ENCODE peak calls at places on chromosomes 12 and 14, in six cellular contexts. C is activated naive CD4-positive, alpha-beta T cell treated with Interleukin-2 at 50 U/mL for 16 hours; D is AG20443; L is NCI-H1092; H is activated B cell treated with CpG ODN at 0.5 μM for 24 hours; Y is naive thymus-derived CD8-positive, alpha-beta T cell. K is an unnamed sample.

GRCh38 chr12:13099066-13099909 is 4.2 kb downstream of the GSG1 start:
- DNase-seq in D (no peak), C (no peak), L (no peak), H (peak; percentile 32), Y (no peak), K (peak; percentile 52)

GRCh38 chr12:91171475-91171874 is 11.1 kb downstream of the DCN start:
- DNase-seq in H (no peak), C (no peak), D (no peak), L (no peak), Y (no peak), K (no peak)

GRCh38 chr14:36229262-36229661 is 52.7 kb upstream of the PTCSC3 start:
- DNase-seq in C (no peak), D (no peak), Y (no peak), L (no peak), H (no peak), K (no peak)

GRCh38 chr14:60396718-60397343 is 89.0 kb downstream of the C14orf39 start:
- DNase-seq in D (peak; percentile 11), L (no peak), C (no peak), Y (no peak), H (no peak), K (no peak)

GRCh38 chr12:79174656-79175055 is 310.1 kb downstream of the SYT1 start:
- DNase-seq in Y (no peak), C (no peak), L (no peak), D (peak; percentile 30), H (no peak), K (peak; percentile 38)

GRCh38 chr14:20314026-20314425 is 8.3 kb upstream of the TTC5 start:
- DNase-seq in L (no peak), H (no peak), Y (no peak), C (no peak), D (no peak), K (no peak)

GRCh38 chr12:63917864-63918742 is 73.6 kb downstream of the SRGAP1 start:
- DNase-seq in D (peak; percentile 78), Y (no peak), H (no peak), C (no peak), L (no peak), K (no peak)

GRCh38 chr14:51652168-51653095 is 722 bp downstream of the FRMD6 start:
- DNase-seq in D (peak; percentile 35), C (peak; percentile 37), H (no peak), Y (peak; percentile 44), L (peak; percentile 21), K (peak; percentile 39)

GRCh38 chr14:71752111-71752738 is 180.0 kb upstream of the RGS6 start:
- DNase-seq in Y (no peak), H (no peak), D (no peak), C (no peak), L (no peak), K (no peak)

GRCh38 chr14:49464885-49465284 is 121.3 kb downstream of the RPS29 start:
- DNase-seq in C (no peak), D (no peak), H (no peak), Y (no peak), L (no peak), K (peak; percentile 11)

GRCh38 chr12:131089526-131090253 is 136.0 kb downstream of the ADGRD1 start:
- DNase-seq in H (peak; percentile 13), D (no peak), L (no peak), C (no peak), Y (no peak), K (no peak)

GRCh38 chr12:127310548-127310947 is 956.4 kb upstream of the TMEM132C start:
- DNase-seq in C (no peak), L (no peak), D (no peak), Y (no peak), H (no peak), K (no peak)

GRCh38 chr12:38269897-38270296 is 46.7 kb upstream of the ALG10B start:
- DNase-seq in L (no peak), H (no peak), D (no peak), Y (no peak), C (no peak), K (no peak)

GRCh38 chr12:132766380-132767085 is 4.9 kb upstream of the ANKLE2 start:
- DNase-seq in L (no peak), H (no peak), Y (no peak), D (no peak), C (no peak), K (no peak)

K was measured in SW480.